ENCODE peak calls at places on chromosomes 4 and X, in six cellular contexts. L, V, S, H, X and G are unnamed samples.

GRCh38 chr4:140661550-140661949 is 92.8 kb upstream of the UCP1 start:
- DNase-seq in L (no peak), V (no peak), S (no peak), H (no peak), X (no peak), G (no peak)

GRCh38 chr4:125639182-125639621 is 324.4 kb downstream of the FAT4 start:
- DNase-seq in L (no peak), V (no peak), S (no peak), H (no peak), X (no peak), G (no peak)

GRCh38 chr4:189048119-189048518 is 892.6 kb upstream of the FRG1 start:
- DNase-seq in L (no peak), V (no peak), S (no peak), H (no peak), X (no peak), G (no peak)

GRCh38 chr4:90181644-90182043 is 54.5 kb downstream of the CCSER1 start:
- DNase-seq in L (peak; percentile 33), V (peak; percentile 27), S (no peak), H (no peak), X (no peak), G (no peak)

GRCh38 chr4:98577956-98578355 is 80.5 kb downstream of the TSPAN5 start:
- DNase-seq in L (no peak), V (no peak), S (no peak), H (no peak), X (no peak), G (no peak)

GRCh38 chr4:119550857-119551532 is 77.6 kb downstream of the PDE5A start:
- DNase-seq in L (peak; percentile 19), V (no peak), S (no peak), H (no peak), X (no peak), G (no peak)

GRCh38 chr4:7425591-7426468 is 8.9 kb downstream of the PSAPL1 start:
- DNase-seq in L (no peak), V (no peak), S (no peak), H (no peak), X (no peak), G (no peak)

GRCh38 chr4:1493540-1494287 is 87.5 kb upstream of the NKX1-1 start:
- DNase-seq in L (no peak), V (no peak), S (no peak), H (no peak), X (no peak), G (no peak)

GRCh38 chr4:117400039-117400835 is 314.9 kb upstream of the TRAM1L1 start:
- DNase-seq in L (peak; percentile 51), V (no peak), S (peak; percentile 16), H (no peak), X (no peak), G (no peak)

GRCh38 chr4:152896819-152897218 is 39.3 kb upstream of the FHDC1 start:
- DNase-seq in L (no peak), V (no peak), S (no peak), H (no peak), X (peak; percentile 78), G (no peak)

GRCh38 chr4:140901736-140902336 is 145.7 kb upstream of the TBC1D9 start:
- DNase-seq in L (no peak), V (no peak), S (no peak), H (no peak), X (no peak), G (no peak)

GRCh38 chr4:181301735-181302380 is 941.3 kb upstream of the TENM3 start:
- DNase-seq in L (peak; percentile 54), V (peak; percentile 44), S (peak; percentile 36), H (peak; percentile 73), X (peak; percentile 35), G (peak; percentile 47)

GRCh38 chrX:72141372-72142004 is 9.8 kb upstream of the RTL5 start:
- DNase-seq in L (no peak), V (no peak), S (no peak), H (peak; percentile 46), X (no peak), G (no peak)

GRCh38 chr4:54109226-54110018 is 9.5 kb downstream of the GSX2 start:
- DNase-seq in L (no peak), V (no peak), S (no peak), H (no peak), X (no peak), G (no peak)

GRCh38 chr4:149999485-150000074 is 78.7 kb upstream of the DCLK2 start:
- DNase-seq in L (peak; percentile 70), V (peak; percentile 36), S (peak; percentile 77), H (peak; percentile 65), X (peak; percentile 11), G (peak; percentile 31)

GRCh38 chr4:1711906-1712215 is 258 bp downstream of the SLBP start:
- DNase-seq in L (no peak), V (no peak), S (no peak), H (no peak), X (no peak), G (no peak)

GRCh38 chrX:115324194-115324593 is 34.7 kb downstream of the LUZP4 start:
- DNase-seq in L (peak; percentile 66), V (no peak), S (no peak), H (no peak), X (no peak), G (no peak)

GRCh38 chr4:140157341-140157740 is 3.4 kb upstream of the MAML3 start:
- DNase-seq in L (peak; percentile 87), V (no peak), S (no peak), H (no peak), X (no peak), G (no peak)

GRCh38 chr4:80462537-80463207 is 127.1 kb downstream of the CFAP299 start:
- DNase-seq in L (no peak), V (no peak), S (no peak), H (peak; percentile 41), X (peak; percentile 57), G (no peak)

GRCh38 chr4:153940916-153941315 is 152.0 kb upstream of the SFRP2 start:
- DNase-seq in L (no peak), V (no peak), S (no peak), H (no peak), X (no peak), G (no peak)

GRCh38 chr4:3235030-3235345 is 14.0 kb upstream of the MSANTD1 start:
- DNase-seq in L (no peak), V (no peak), S (no peak), H (no peak), X (no peak), G (no peak)

GRCh38 chrX:12460929-12461328 is 322.7 kb downstream of the FRMPD4 start:
- DNase-seq in L (no peak), V (no peak), S (no peak), H (no peak), X (no peak), G (no peak)